ENCODE peak calls at places on chromosomes 13 and 19, in five cellular contexts. V, R, L, F and G are unnamed samples.
A peak's percentile ranks its signal among the peaks of the same experiment; 100 is the strongest.

GRCh38 chr13:75299913-75300862 is 181.8 kb downstream of the TBC1D4 start:
- DNase-seq in V (no peak), R (no peak), L (peak; percentile 12), F (no peak), G (no peak)

GRCh38 chr19:41575998-41576397 is at the start of gene CEACAM21:
- DNase-seq in V (peak; percentile 64), R (peak; percentile 33), L (no peak), F (peak; percentile 42), G (no peak)

GRCh38 chr19:6744381-6745288 is 5.2 kb downstream of the TRIP10 start:
- DNase-seq in V (peak; percentile 92), R (no peak), L (peak; percentile 84), F (no peak), G (no peak)

GRCh38 chr19:48147597-48148175 is 22.5 kb downstream of the LIG1 start:
- DNase-seq in V (no peak), R (no peak), L (no peak), F (no peak), G (no peak)

GRCh38 chr13:99484405-99484981 is 16.8 kb upstream of the TM9SF2 start:
- DNase-seq in V (no peak), R (no peak), L (peak; percentile 93), F (no peak), G (no peak)

GRCh38 chr19:27794444-27795042 is 1418.4 kb downstream of the UQCRFS1 start:
- DNase-seq in V (peak; percentile 41), R (no peak), L (peak; percentile 28), F (no peak), G (no peak)

GRCh38 chr13:109989686-109990085 is 203.3 kb upstream of the IRS2 start:
- DNase-seq in V (no peak), R (no peak), L (no peak), F (no peak), G (no peak)

GRCh38 chr13:103328899-103329298 is 262.7 kb upstream of the SLC10A2 start:
- DNase-seq in V (no peak), R (no peak), L (peak; percentile 1), F (no peak), G (no peak)

GRCh38 chr13:30158774-30159445 is 148.4 kb downstream of the KATNAL1 start:
- DNase-seq in V (no peak), R (no peak), L (no peak), F (no peak), G (no peak)

GRCh38 chr19:7840629-7841028 is 10.6 kb downstream of the EVI5L start:
- DNase-seq in V (no peak), R (no peak), L (no peak), F (no peak), G (no peak)